ENCODE peak calls at places on chromosome 2, in ten cellular contexts. L is lung microvascular endothelial cell; M is fibroblast of the conjunctiva; V is AML-193; K is WTC11; J is EL; G is NCI-H345; H is bronchial epithelial cell; Z is stimulated activated CD8-positive, alpha-beta memory T cell treated with anti-CD3 and anti-CD28 coated beads, Interleukin-15, amount 100 ng/mL, for 24 hours; D is endothelial cell. U is an unnamed sample.

GRCh38 chr2:164560181-164560792 is 61.0 kb downstream of the GRB14 start:
- DNase-seq in L (peak; percentile 17), M (peak; percentile 9), V (peak; percentile 32), K (no peak), J (peak; percentile 28), G (peak; percentile 5), H (peak; percentile 34), Z (no peak), D (no peak), U (peak; percentile 67)

GRCh38 chr2:197705143-197705911 is at the start of gene MARS2:
- DNase-seq in L (peak; percentile 95), M (peak; percentile 93), V (peak; percentile 85), K (peak; percentile 94), J (peak; percentile 91), G (peak; percentile 92), H (peak; percentile 79), Z (peak; percentile 93), D (peak; percentile 96), U (peak; percentile 97)

GRCh38 chr2:86477349-86477748 is 36.2 kb downstream of the KDM3A start:
- DNase-seq in L (no peak), M (no peak), V (no peak), K (no peak), J (peak; percentile 6), G (no peak), H (peak; percentile 17), Z (no peak), D (no peak), U (no peak)

GRCh38 chr2:20501974-20502373 is 55.1 kb downstream of the RHOB start:
- DNase-seq in L (peak; percentile 82), M (peak; percentile 99), V (no peak), K (no peak), J (peak; percentile 93), G (no peak), H (peak; percentile 97), Z (no peak), D (no peak), U (no peak)

GRCh38 chr2:214542866-214543265 is 132.0 kb downstream of the VWC2L start:
- DNase-seq in L (no peak), M (no peak), V (no peak), K (no peak), J (peak; percentile 79), G (no peak), H (peak; percentile 74), Z (no peak), D (no peak), U (no peak)

GRCh38 chr2:228377533-228377932 is 196.0 kb upstream of the SPHKAP start:
- DNase-seq in L (no peak), M (no peak), V (no peak), K (no peak), J (no peak), G (peak; percentile 52), H (no peak), Z (no peak), D (no peak), U (no peak)

GRCh38 chr2:158969717-158970521 is 1.5 kb downstream of the TANC1 start:
- DNase-seq in L (peak; percentile 47), M (no peak), V (no peak), K (peak; percentile 44), J (peak; percentile 34), G (no peak), H (peak; percentile 45), Z (no peak), D (peak; percentile 49), U (no peak)

GRCh38 chr2:239305771-239306170 is 95.0 kb downstream of the HDAC4 start:
- DNase-seq in L (no peak), M (no peak), V (no peak), K (no peak), J (no peak), G (no peak), H (no peak), Z (no peak), D (no peak), U (no peak)

GRCh38 chr2:186913870-186914269 is 64.9 kb upstream of the ZSWIM2 start:
- DNase-seq in L (no peak), M (no peak), V (no peak), K (no peak), J (no peak), G (no peak), H (no peak), Z (no peak), D (no peak), U (no peak)

GRCh38 chr2:33366473-33366872 is 110.0 kb upstream of the RASGRP3 start:
- DNase-seq in L (peak; percentile 85), M (no peak), V (no peak), K (no peak), J (no peak), G (no peak), H (no peak), Z (no peak), D (no peak), U (no peak)